ENCODE peak calls at places on chromosomes 7 and 10, in four cellular contexts. T, G, A and O are unnamed samples.

GRCh38 chr10:35362701-35363350 is 26.5 kb downstream of the CCNY start:
- DNase-seq in T (no peak), G (no peak), A (no peak), O (no peak)

GRCh38 chr10:99325261-99325660 is 3.9 kb upstream of the CNNM1 start:
- DNase-seq in T (no peak), G (no peak), A (no peak), O (no peak)

GRCh38 chr7:94394399-94395140 is at the start of gene COL1A2:
- DNase-seq in T (peak), G (no peak), A (peak), O (peak)

GRCh38 chr10:64534616-64535015 is 1013.4 kb downstream of the REEP3 start:
- DNase-seq in T (no peak), G (no peak), A (no peak), O (no peak)

GRCh38 chr7:135710417-135711138 is 17.4 kb downstream of the SLC13A4 start:
- DNase-seq in T (no peak), G (no peak), A (no peak), O (no peak)

GRCh38 chr7:73699370-73700069 is 16.1 kb downstream of the BUD23 start:
- DNase-seq in T (no peak), G (no peak), A (no peak), O (no peak)

GRCh38 chr7:146956853-146957252 is 840.3 kb downstream of the CNTNAP2 start:
- DNase-seq in T (peak), G (no peak), A (no peak), O (no peak)

GRCh38 chr7:132270517-132270916 is 305.8 kb downstream of the PLXNA4 start:
- DNase-seq in T (no peak), G (no peak), A (peak), O (peak)

GRCh38 chr7:957418-958220 is 3.1 kb upstream of the ADAP1 start:
- DNase-seq in T (no peak), G (no peak), A (peak), O (no peak)

GRCh38 chr10:119821172-119821571 is 51.5 kb downstream of the MCMBP start:
- DNase-seq in T (no peak), G (no peak), A (no peak), O (no peak)

GRCh38 chr10:119826777-119827176 is 45.9 kb downstream of the MCMBP start:
- DNase-seq in T (no peak), G (no peak), A (peak), O (peak)

GRCh38 chr10:119827430-119827829 is 45.2 kb downstream of the MCMBP start:
- DNase-seq in T (no peak), G (no peak), A (no peak), O (no peak)

GRCh38 chr10:119829429-119829828 is 43.2 kb downstream of the MCMBP start:
- DNase-seq in T (no peak), G (no peak), A (no peak), O (no peak)

DNA sequence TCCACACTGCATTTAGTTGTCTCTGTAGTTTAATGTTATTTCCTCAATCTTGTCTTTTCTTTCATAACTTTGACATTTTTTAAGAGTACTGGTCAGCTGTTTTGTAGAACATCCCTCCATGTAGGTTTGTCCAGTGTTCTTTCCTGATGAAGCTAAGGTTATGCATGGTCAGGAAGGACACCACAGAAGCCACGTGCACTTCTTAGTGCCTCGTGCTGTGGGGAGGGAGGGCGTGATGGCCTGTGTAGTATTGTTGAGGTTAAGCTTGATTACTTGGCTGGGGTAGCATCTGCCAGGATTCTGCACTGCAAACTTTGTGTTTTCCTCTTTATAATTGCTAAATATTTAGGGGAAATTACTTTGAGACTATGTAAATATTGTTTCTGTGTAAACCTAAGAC is 48.3 kb downstream of the MCMBP start:
- DNase-seq in T (no peak), G (no peak), A (no peak), O (no peak)
- H3K4me3 ChIP-seq in T (no peak), G (no peak), A (no peak), O (no peak)

GRCh38 chr10:71099731-71100361 is 112.5 kb upstream of the UNC5B start:
- DNase-seq in T (no peak), G (no peak), A (no peak), O (peak)
- H3K4me3 ChIP-seq in T (no peak), G (no peak), A (no peak), O (no peak)

GRCh38 chr7:29884399-29885272 is 78.3 kb downstream of the WIPF3 start:
- DNase-seq in T (no peak), G (no peak), A (no peak), O (peak)
- H3K4me3 ChIP-seq in T (no peak), G (no peak), A (no peak), O (peak)

GRCh38 chr7:152759655-152760383 is at the start of gene ACTR3B:
- DNase-seq in T (peak), G (peak), A (peak), O (peak)

GRCh38 chr7:152756126-152756525 is 3.4 kb upstream of the ACTR3B start:
- DNase-seq in T (no peak), G (no peak), A (no peak), O (no peak)

GRCh38 chr7:152762056-152762455 is 2.5 kb downstream of the ACTR3B start:
- DNase-seq in T (no peak), G (no peak), A (peak), O (peak)

GRCh38 chr7:152760384-152761115 is 998 bp downstream of the ACTR3B start:
- DNase-seq in T (peak), G (no peak), A (no peak), O (peak)

DNA sequence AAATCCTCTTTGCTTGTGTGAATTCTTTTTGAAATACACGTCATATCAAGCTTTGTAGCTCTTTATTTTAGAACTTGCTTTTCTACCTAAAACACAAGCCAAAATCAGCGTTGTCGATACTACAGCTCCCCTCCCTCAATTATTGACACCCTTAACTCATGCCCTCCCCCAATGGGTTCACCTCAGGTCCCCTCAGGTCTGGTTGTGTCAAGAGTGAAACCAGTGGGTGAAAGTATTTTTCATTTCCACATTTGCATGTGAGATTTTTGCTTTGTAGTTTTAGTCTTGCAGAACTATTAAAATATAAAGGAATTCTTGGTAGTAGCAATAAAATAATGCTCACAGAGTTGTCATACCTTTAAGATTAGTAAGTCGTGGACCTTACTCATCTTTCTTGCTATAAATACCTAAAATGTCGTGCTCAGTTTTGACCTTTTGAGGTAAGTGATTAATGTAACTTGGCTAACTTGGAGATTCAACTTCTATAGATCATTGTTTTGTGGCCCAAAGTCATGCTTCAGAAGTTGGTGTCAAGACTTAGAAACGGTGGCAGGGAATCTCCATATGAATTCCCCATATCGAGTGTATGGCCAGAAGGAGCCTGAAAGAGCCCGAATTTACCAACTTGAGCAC is 1.7 kb downstream of the ACTR3B start:
- DNase-seq in T (peak), G (no peak), A (no peak), O (peak)
- H3K4me3 ChIP-seq in T (peak), G (peak), A (peak), O (no peak)